ENCODE peak calls at places on chromosomes 16 and 17, in ten cellular contexts. One of them, this sample, is unnamed. For H3K4me1, the result is how much of the 10 kb centered on the place peaks cover.

GRCh38 chr17:19238167-19238505 is 970 bp downstream of the EPN2 start:
- DNase-seq in tibial nerve: peak
- DNase-seq in uterus: peak
- DNase-seq in transverse colon: peak
- DNase-seq in gastrocnemius medialis: no peak
- DNase-seq in heart left ventricle: peak
- DNase-seq in A549: peak
- DNase-seq in suprapubic skin: peak
- DNase-seq in body of pancreas: peak
- DNase-seq in IMR-90: no peak
- DNase-seq in this sample: no peak

GRCh38 chr17:28949185-28950016 is 1.9 kb downstream of the PHF12 start:
- DNase-seq in suprapubic skin: peak
- DNase-seq in body of pancreas: peak
- DNase-seq in transverse colon: peak
- DNase-seq in uterus: peak
- DNase-seq in tibial nerve: no peak
- DNase-seq in IMR-90: no peak
- DNase-seq in heart left ventricle: peak
- DNase-seq in gastrocnemius medialis: peak
- DNase-seq in A549: peak
- DNase-seq in this sample: no peak

GRCh38 chr16:19231881-19232280 is 53.6 kb upstream of the CLEC19A start:
- DNase-seq in suprapubic skin: no peak
- DNase-seq in IMR-90: no peak
- DNase-seq in gastrocnemius medialis: no peak
- DNase-seq in tibial nerve: no peak
- DNase-seq in uterus: no peak
- DNase-seq in transverse colon: no peak
- DNase-seq in body of pancreas: no peak
- DNase-seq in heart left ventricle: no peak
- DNase-seq in A549: no peak
- DNase-seq in this sample: no peak

GRCh38 chr16:27444470-27444869 is 42.5 kb downstream of the IL21R start:
- DNase-seq in heart left ventricle: no peak
- DNase-seq in gastrocnemius medialis: no peak
- DNase-seq in uterus: no peak
- DNase-seq in suprapubic skin: peak
- DNase-seq in transverse colon: no peak
- DNase-seq in tibial nerve: no peak
- DNase-seq in A549: no peak
- DNase-seq in IMR-90: no peak
- DNase-seq in body of pancreas: no peak
- DNase-seq in this sample: no peak

GRCh38 chr16:16158082-16158658 is 65.1 kb downstream of the ABCC6 start:
- DNase-seq in uterus: no peak
- DNase-seq in heart left ventricle: no peak
- DNase-seq in body of pancreas: no peak
- DNase-seq in tibial nerve: no peak
- DNase-seq in transverse colon: no peak
- DNase-seq in gastrocnemius medialis: no peak
- DNase-seq in suprapubic skin: no peak
- DNase-seq in IMR-90: no peak
- DNase-seq in A549: no peak
- DNase-seq in this sample: no peak

GRCh38 chr16:24051125-24051524 is 205.0 kb upstream of the CACNG3 start:
- DNase-seq in IMR-90: no peak
- DNase-seq in body of pancreas: no peak
- DNase-seq in transverse colon: no peak
- DNase-seq in tibial nerve: no peak
- DNase-seq in uterus: no peak
- DNase-seq in gastrocnemius medialis: no peak
- DNase-seq in heart left ventricle: no peak
- DNase-seq in A549: no peak
- DNase-seq in suprapubic skin: no peak
- DNase-seq in this sample: no peak

GRCh38 chr17:62700964-62701705 is 73.7 kb downstream of the MRC2 start:
- DNase-seq in heart left ventricle: peak
- DNase-seq in tibial nerve: no peak
- DNase-seq in IMR-90: no peak
- DNase-seq in suprapubic skin: no peak
- DNase-seq in body of pancreas: no peak
- DNase-seq in A549: no peak
- DNase-seq in uterus: no peak
- DNase-seq in gastrocnemius medialis: no peak
- DNase-seq in transverse colon: no peak
- DNase-seq in this sample: no peak

GRCh38 chr17:74429604-74430384 is 2.1 kb upstream of the GPRC5C start:
- DNase-seq in tibial nerve: no peak
- DNase-seq in body of pancreas: peak
- DNase-seq in suprapubic skin: no peak
- DNase-seq in gastrocnemius medialis: peak
- DNase-seq in heart left ventricle: no peak
- DNase-seq in uterus: no peak
- DNase-seq in transverse colon: peak
- DNase-seq in IMR-90: no peak
- DNase-seq in A549: no peak
- DNase-seq in this sample: no peak

GRCh38 chr17:15236281-15237105 is 28.6 kb downstream of the PMP22 start:
- DNase-seq in suprapubic skin: no peak
- DNase-seq in body of pancreas: peak
- DNase-seq in IMR-90: peak
- DNase-seq in A549: no peak
- DNase-seq in gastrocnemius medialis: no peak
- DNase-seq in heart left ventricle: no peak
- DNase-seq in tibial nerve: no peak
- DNase-seq in transverse colon: no peak
- DNase-seq in uterus: no peak
- DNase-seq in this sample: no peak
- H3K4me1 ChIP-seq in suprapubic skin: under half
- H3K4me1 ChIP-seq in body of pancreas: under half
- H3K4me1 ChIP-seq in IMR-90: under half
- H3K4me1 ChIP-seq in A549: under half
- H3K4me1 ChIP-seq in gastrocnemius medialis: under half
- H3K4me1 ChIP-seq in heart left ventricle: half or more
- H3K4me1 ChIP-seq in tibial nerve: half or more
- H3K4me1 ChIP-seq in transverse colon: under half
- H3K4me1 ChIP-seq in uterus: under half
- H3K4me1 ChIP-seq in this sample: under half

DNA sequence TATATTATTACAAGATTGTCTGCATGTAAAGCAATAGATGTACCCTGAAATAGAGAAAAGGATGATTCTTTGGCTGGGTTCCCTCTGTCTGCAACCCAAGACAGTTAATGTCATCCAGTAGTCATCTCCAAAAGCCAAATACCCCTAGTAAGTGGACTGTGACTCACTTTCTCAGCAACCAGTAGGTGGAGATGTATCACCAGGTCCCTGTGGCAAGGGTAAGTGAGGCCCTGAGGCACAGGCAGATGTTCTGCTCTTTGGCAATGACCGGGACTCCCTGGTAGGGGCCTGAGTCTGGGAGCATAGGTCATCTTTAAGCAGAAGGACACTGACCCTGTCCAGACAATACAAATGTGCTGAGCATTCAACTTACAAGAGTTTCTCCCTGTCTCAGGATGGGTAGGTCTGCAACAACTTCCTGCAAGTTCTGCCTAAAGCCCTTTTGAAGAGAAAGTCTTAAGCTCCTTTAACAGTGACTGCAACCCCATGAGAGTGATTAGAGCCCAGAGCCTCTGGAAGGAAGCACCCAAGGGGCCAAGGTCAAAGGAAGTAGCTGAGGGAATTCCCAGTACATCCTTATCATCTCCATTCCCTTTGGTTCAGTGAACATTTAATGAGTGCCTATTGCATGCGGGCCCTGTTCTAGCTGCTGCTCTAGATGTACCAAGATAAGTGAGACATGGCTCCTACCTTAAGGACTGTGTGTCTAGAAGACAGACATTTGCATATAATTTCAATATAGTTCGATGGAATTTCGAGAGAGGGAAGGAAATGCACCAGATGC is 31.9 kb downstream of the PMP22 start:
- DNase-seq in A549: peak
- DNase-seq in tibial nerve: no peak
- DNase-seq in suprapubic skin: no peak
- DNase-seq in uterus: no peak
- DNase-seq in IMR-90: peak
- DNase-seq in transverse colon: no peak
- DNase-seq in heart left ventricle: no peak
- DNase-seq in body of pancreas: peak
- DNase-seq in gastrocnemius medialis: no peak
- DNase-seq in this sample: no peak
- TF ChIP-seq CTCF in A549: peak
- TF ChIP-seq CTCF in tibial nerve: no peak
- TF ChIP-seq CTCF in suprapubic skin: no peak
- TF ChIP-seq CTCF in uterus: no peak
- TF ChIP-seq CTCF in IMR-90: peak
- TF ChIP-seq CTCF in transverse colon: peak
- TF ChIP-seq CTCF in heart left ventricle: peak
- TF ChIP-seq CTCF in body of pancreas: no peak
- TF ChIP-seq CTCF in gastrocnemius medialis: no peak
- TF ChIP-seq CTCF in this sample: no peak

GRCh38 chr17:7476951-7477350 is 2.5 kb downstream of the ZBTB4 start:
- DNase-seq in suprapubic skin: no peak
- DNase-seq in tibial nerve: no peak
- DNase-seq in body of pancreas: no peak
- DNase-seq in gastrocnemius medialis: no peak
- DNase-seq in heart left ventricle: no peak
- DNase-seq in uterus: no peak
- DNase-seq in A549: no peak
- DNase-seq in IMR-90: no peak
- DNase-seq in transverse colon: no peak
- DNase-seq in this sample: no peak

GRCh38 chr17:7479139-7479388 is 367 bp downstream of the ZBTB4 start:
- DNase-seq in heart left ventricle: no peak
- DNase-seq in uterus: no peak
- DNase-seq in IMR-90: no peak
- DNase-seq in A549: no peak
- DNase-seq in gastrocnemius medialis: no peak
- DNase-seq in tibial nerve: no peak
- DNase-seq in suprapubic skin: no peak
- DNase-seq in transverse colon: no peak
- DNase-seq in body of pancreas: no peak
- DNase-seq in this sample: no peak

GRCh38 chr17:7478276-7479138 is 924 bp downstream of the ZBTB4 start:
- DNase-seq in tibial nerve: no peak
- DNase-seq in heart left ventricle: peak
- DNase-seq in uterus: peak
- DNase-seq in A549: peak
- DNase-seq in suprapubic skin: no peak
- DNase-seq in transverse colon: peak
- DNase-seq in IMR-90: peak
- DNase-seq in gastrocnemius medialis: peak
- DNase-seq in body of pancreas: peak
- DNase-seq in this sample: no peak

GRCh38 chr17:7477392-7478275 is 1.8 kb downstream of the ZBTB4 start:
- DNase-seq in heart left ventricle: peak
- DNase-seq in gastrocnemius medialis: peak
- DNase-seq in A549: no peak
- DNase-seq in suprapubic skin: no peak
- DNase-seq in tibial nerve: no peak
- DNase-seq in transverse colon: peak
- DNase-seq in IMR-90: peak
- DNase-seq in uterus: no peak
- DNase-seq in body of pancreas: peak
- DNase-seq in this sample: no peak

DNA sequence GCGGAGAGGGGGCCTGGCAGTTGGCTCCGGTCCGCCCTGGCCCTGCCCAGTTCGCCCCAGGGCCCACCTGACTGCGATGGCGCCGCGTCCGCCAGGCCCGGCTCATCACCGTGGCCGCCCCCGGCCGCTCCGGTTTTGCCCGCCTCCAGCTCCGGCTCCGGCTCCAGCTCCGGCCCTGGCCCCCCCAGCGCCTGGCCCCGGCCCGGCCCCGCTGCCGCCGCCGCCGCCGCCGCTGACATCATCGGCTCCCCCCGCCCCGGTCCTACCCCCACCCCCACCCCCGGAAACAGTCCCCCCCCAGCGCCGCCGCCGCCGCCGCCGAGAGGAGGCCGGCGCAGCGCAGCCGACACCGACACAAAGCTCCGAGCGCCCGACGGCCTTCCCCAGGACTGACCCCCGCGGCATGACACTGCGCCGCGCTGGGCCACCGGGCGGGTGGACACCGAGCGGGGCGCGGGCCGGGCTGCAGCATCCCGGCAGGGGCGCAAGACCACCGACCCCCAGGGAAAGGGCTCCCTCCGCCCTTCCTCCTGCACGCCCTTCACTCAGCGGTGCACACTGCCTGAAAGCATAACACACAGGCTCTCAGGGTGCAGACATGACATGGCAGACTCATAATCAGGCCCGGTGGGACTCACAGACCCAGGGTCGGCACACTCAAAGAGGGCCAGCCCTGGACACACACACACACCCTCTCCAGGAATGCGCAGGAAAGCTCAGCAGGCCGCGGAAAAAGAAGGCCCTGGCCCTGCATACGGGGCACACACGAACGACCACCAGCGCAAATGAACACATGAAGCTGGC is at the start of gene ZBTB4:
- DNase-seq in body of pancreas: peak
- DNase-seq in gastrocnemius medialis: peak
- DNase-seq in IMR-90: peak
- DNase-seq in tibial nerve: no peak
- DNase-seq in A549: peak
- DNase-seq in heart left ventricle: peak
- DNase-seq in transverse colon: peak
- DNase-seq in uterus: peak
- DNase-seq in suprapubic skin: no peak
- DNase-seq in this sample: no peak
- TF ChIP-seq POLR2A in body of pancreas: peak
- TF ChIP-seq POLR2A in gastrocnemius medialis: peak
- TF ChIP-seq POLR2A in IMR-90: peak
- TF ChIP-seq POLR2A in tibial nerve: peak
- TF ChIP-seq POLR2A in A549: peak
- TF ChIP-seq POLR2A in heart left ventricle: peak
- TF ChIP-seq POLR2A in transverse colon: peak
- TF ChIP-seq POLR2A in uterus: peak
- TF ChIP-seq POLR2A in suprapubic skin: no peak
- TF ChIP-seq POLR2A in this sample: peak

GRCh38 chr17:7223375-7223774 is 3.6 kb downstream of the ACADVL start:
- DNase-seq in tibial nerve: no peak
- DNase-seq in A549: no peak
- DNase-seq in IMR-90: no peak
- DNase-seq in suprapubic skin: no peak
- DNase-seq in heart left ventricle: no peak
- DNase-seq in transverse colon: no peak
- DNase-seq in uterus: no peak
- DNase-seq in gastrocnemius medialis: no peak
- DNase-seq in body of pancreas: no peak
- DNase-seq in this sample: no peak

GRCh38 chr17:7221281-7222092 is 1.7 kb downstream of the ACADVL start:
- DNase-seq in tibial nerve: no peak
- DNase-seq in gastrocnemius medialis: no peak
- DNase-seq in suprapubic skin: peak
- DNase-seq in IMR-90: no peak
- DNase-seq in A549: no peak
- DNase-seq in transverse colon: no peak
- DNase-seq in uterus: no peak
- DNase-seq in heart left ventricle: no peak
- DNase-seq in body of pancreas: no peak
- DNase-seq in this sample: no peak

GRCh38 chr17:7222972-7223292 is 3.2 kb downstream of the ACADVL start:
- DNase-seq in tibial nerve: no peak
- DNase-seq in uterus: no peak
- DNase-seq in heart left ventricle: peak
- DNase-seq in IMR-90: no peak
- DNase-seq in A549: no peak
- DNase-seq in body of pancreas: no peak
- DNase-seq in gastrocnemius medialis: no peak
- DNase-seq in suprapubic skin: no peak
- DNase-seq in transverse colon: no peak
- DNase-seq in this sample: no peak

GRCh38 chr17:7220593-7221280 is 999 bp downstream of the ACADVL start:
- DNase-seq in IMR-90: peak
- DNase-seq in body of pancreas: peak
- DNase-seq in heart left ventricle: peak
- DNase-seq in A549: peak
- DNase-seq in gastrocnemius medialis: peak
- DNase-seq in transverse colon: peak
- DNase-seq in tibial nerve: no peak
- DNase-seq in suprapubic skin: no peak
- DNase-seq in uterus: peak
- DNase-seq in this sample: no peak

GRCh38 chr17:7222093-7222971 is 2.6 kb downstream of the ACADVL start:
- DNase-seq in heart left ventricle: peak
- DNase-seq in suprapubic skin: peak
- DNase-seq in transverse colon: no peak
- DNase-seq in IMR-90: no peak
- DNase-seq in tibial nerve: no peak
- DNase-seq in gastrocnemius medialis: no peak
- DNase-seq in body of pancreas: no peak
- DNase-seq in A549: no peak
- DNase-seq in uterus: no peak
- DNase-seq in this sample: no peak
- H3K4me1 ChIP-seq in heart left ventricle: under half
- H3K4me1 ChIP-seq in suprapubic skin: half or more
- H3K4me1 ChIP-seq in transverse colon: under half
- H3K4me1 ChIP-seq in IMR-90: under half
- H3K4me1 ChIP-seq in tibial nerve: under half
- H3K4me1 ChIP-seq in gastrocnemius medialis: under half
- H3K4me1 ChIP-seq in body of pancreas: half or more
- H3K4me1 ChIP-seq in A549: under half
- H3K4me1 ChIP-seq in uterus: under half
- H3K4me1 ChIP-seq in this sample: half or more

This sample was measured in esophagus squamous epithelium.